ENCODE peak calls at places on chromosomes 13 and 19, in five cellular contexts. One of them, this sample, is unnamed. For H3K9me3, the result is how much of the 10 kb centered on the place peaks cover.

GRCh38 chr13:40192516-40193257 is 473.8 kb downstream of the FOXO1 start:
- DNase-seq in right atrium auricular region: no peak
- DNase-seq in fibroblast of lung: no peak
- DNase-seq in H9: no peak
- DNase-seq in transverse colon: no peak
- DNase-seq in this sample: no peak

GRCh38 chr13:101211261-101211660 is 205.0 kb downstream of the NALCN start:
- DNase-seq in fibroblast of lung: peak
- DNase-seq in right atrium auricular region: no peak
- DNase-seq in H9: no peak
- DNase-seq in transverse colon: no peak
- DNase-seq in this sample: no peak

GRCh38 chr19:610801-611505 is 21.3 kb downstream of the HCN2 start:
- DNase-seq in fibroblast of lung: peak
- DNase-seq in H9: no peak
- DNase-seq in right atrium auricular region: no peak
- DNase-seq in transverse colon: peak
- DNase-seq in this sample: no peak

GRCh38 chr19:41951686-41952172 is 7.4 kb downstream of the RABAC1 start:
- DNase-seq in H9: peak
- DNase-seq in fibroblast of lung: peak
- DNase-seq in right atrium auricular region: peak
- DNase-seq in transverse colon: peak
- DNase-seq in this sample: peak

GRCh38 chr13:51453959-51454703 is 1.3 kb upstream of the INTS6 start:
- DNase-seq in transverse colon: peak
- DNase-seq in fibroblast of lung: peak
- DNase-seq in right atrium auricular region: no peak
- DNase-seq in H9: no peak
- DNase-seq in this sample: no peak

GRCh38 chr19:12639901-12640613 is 26.5 kb downstream of the MAN2B1 start:
- DNase-seq in right atrium auricular region: peak
- DNase-seq in transverse colon: peak
- DNase-seq in H9: peak
- DNase-seq in fibroblast of lung: peak
- DNase-seq in this sample: peak

GRCh38 chr13:39765801-39766463 is 110.5 kb downstream of the COG6 start:
- DNase-seq in right atrium auricular region: no peak
- DNase-seq in transverse colon: peak
- DNase-seq in fibroblast of lung: peak
- DNase-seq in H9: peak
- DNase-seq in this sample: peak

GRCh38 chr13:31739226-31739625 is at the start of gene RXFP2:
- DNase-seq in right atrium auricular region: no peak
- DNase-seq in fibroblast of lung: no peak
- DNase-seq in H9: no peak
- DNase-seq in transverse colon: no peak
- DNase-seq in this sample: no peak

GRCh38 chr13:99196466-99197256 is 4.0 kb upstream of the UBAC2 start:
- DNase-seq in right atrium auricular region: no peak
- DNase-seq in transverse colon: no peak
- DNase-seq in H9: no peak
- DNase-seq in fibroblast of lung: no peak
- DNase-seq in this sample: no peak

GRCh38 chr13:32126298-32126697 is 94.7 kb downstream of the FRY start:
- DNase-seq in transverse colon: no peak
- DNase-seq in H9: no peak
- DNase-seq in fibroblast of lung: peak
- DNase-seq in right atrium auricular region: no peak
- DNase-seq in this sample: no peak

GRCh38 chr19:31127132-31127967 is 221.9 kb downstream of the TSHZ3 start:
- DNase-seq in right atrium auricular region: no peak
- DNase-seq in transverse colon: peak
- DNase-seq in H9: no peak
- DNase-seq in fibroblast of lung: peak
- DNase-seq in this sample: no peak

GRCh38 chr19:51164215-51164614 is 22.1 kb downstream of the SIGLEC7 start:
- DNase-seq in right atrium auricular region: no peak
- DNase-seq in transverse colon: no peak
- DNase-seq in H9: no peak
- DNase-seq in fibroblast of lung: no peak
- DNase-seq in this sample: no peak

GRCh38 chr13:41053384-41053826 is 7.9 kb upstream of the WBP4 start:
- DNase-seq in right atrium auricular region: peak
- DNase-seq in H9: no peak
- DNase-seq in fibroblast of lung: no peak
- DNase-seq in transverse colon: no peak
- DNase-seq in this sample: no peak

GRCh38 chr19:49222011-49222410 is 64.4 kb downstream of the TRPM4 start:
- DNase-seq in transverse colon: no peak
- DNase-seq in fibroblast of lung: no peak
- DNase-seq in H9: no peak
- DNase-seq in right atrium auricular region: no peak
- DNase-seq in this sample: no peak

GRCh38 chr19:52896431-52897148 is 845 bp downstream of the ZNF320 start:
- DNase-seq in H9: peak
- DNase-seq in right atrium auricular region: no peak
- DNase-seq in fibroblast of lung: peak
- DNase-seq in transverse colon: peak
- DNase-seq in this sample: peak

GRCh38 chr13:49220035-49220855 is at the start of gene MLNR:
- DNase-seq in transverse colon: no peak
- DNase-seq in fibroblast of lung: peak
- DNase-seq in H9: peak
- DNase-seq in right atrium auricular region: peak
- DNase-seq in this sample: peak

GRCh38 chr13:27176772-27177171 is 5.2 kb upstream of the USP12 start:
- DNase-seq in H9: no peak
- DNase-seq in fibroblast of lung: no peak
- DNase-seq in transverse colon: no peak
- DNase-seq in right atrium auricular region: no peak
- DNase-seq in this sample: no peak
- H3K27ac ChIP-seq in H9: no peak
- H3K27ac ChIP-seq in fibroblast of lung: no peak
- H3K27ac ChIP-seq in transverse colon: no peak
- H3K27ac ChIP-seq in right atrium auricular region: no peak
- H3K27ac ChIP-seq in this sample: no peak

GRCh38 chr19:43939557-43940260 is 4.6 kb upstream of the ZNF45 start:
- DNase-seq in H9: no peak
- DNase-seq in right atrium auricular region: no peak
- DNase-seq in transverse colon: no peak
- DNase-seq in fibroblast of lung: no peak
- DNase-seq in this sample: no peak

GRCh38 chr19:43940719-43941118 is 5.6 kb upstream of the ZNF45 start:
- DNase-seq in right atrium auricular region: no peak
- DNase-seq in fibroblast of lung: no peak
- DNase-seq in transverse colon: no peak
- DNase-seq in H9: no peak
- DNase-seq in this sample: no peak

GRCh38 chr19:43936219-43936618 is 1.1 kb upstream of the ZNF45 start:
- DNase-seq in fibroblast of lung: no peak
- DNase-seq in H9: no peak
- DNase-seq in transverse colon: no peak
- DNase-seq in right atrium auricular region: no peak
- DNase-seq in this sample: no peak

GRCh38 chr19:43934055-43934984 is 762 bp downstream of the ZNF45 start:
- DNase-seq in right atrium auricular region: no peak
- DNase-seq in transverse colon: no peak
- DNase-seq in H9: no peak
- DNase-seq in fibroblast of lung: peak
- DNase-seq in this sample: no peak

GRCh38 chr19:43934985-43935708 is at the start of gene ZNF45:
- DNase-seq in transverse colon: peak
- DNase-seq in H9: peak
- DNase-seq in right atrium auricular region: peak
- DNase-seq in fibroblast of lung: peak
- DNase-seq in this sample: peak
- TF ChIP-seq CTCF in transverse colon: peak
- TF ChIP-seq CTCF in H9: no peak
- TF ChIP-seq CTCF in right atrium auricular region: no peak
- TF ChIP-seq CTCF in fibroblast of lung: no peak
- TF ChIP-seq CTCF in this sample: no peak

GRCh38 chr19:2845107-2845506 is 3.8 kb downstream of the ZNF555 start:
- DNase-seq in transverse colon: no peak
- DNase-seq in H9: no peak
- DNase-seq in right atrium auricular region: no peak
- DNase-seq in fibroblast of lung: no peak
- DNase-seq in this sample: no peak

GRCh38 chr19:2847507-2847906 is 6.2 kb downstream of the ZNF555 start:
- DNase-seq in fibroblast of lung: no peak
- DNase-seq in transverse colon: no peak
- DNase-seq in H9: no peak
- DNase-seq in right atrium auricular region: no peak
- DNase-seq in this sample: no peak

GRCh38 chr19:2850256-2850925 is 9.1 kb downstream of the ZNF555 start:
- DNase-seq in right atrium auricular region: no peak
- DNase-seq in fibroblast of lung: no peak
- DNase-seq in H9: no peak
- DNase-seq in transverse colon: no peak
- DNase-seq in this sample: no peak

GRCh38 chr19:2846180-2846935 is 5.1 kb downstream of the ZNF555 start:
- DNase-seq in right atrium auricular region: no peak
- DNase-seq in fibroblast of lung: no peak
- DNase-seq in transverse colon: no peak
- DNase-seq in H9: no peak
- DNase-seq in this sample: no peak

DNA sequence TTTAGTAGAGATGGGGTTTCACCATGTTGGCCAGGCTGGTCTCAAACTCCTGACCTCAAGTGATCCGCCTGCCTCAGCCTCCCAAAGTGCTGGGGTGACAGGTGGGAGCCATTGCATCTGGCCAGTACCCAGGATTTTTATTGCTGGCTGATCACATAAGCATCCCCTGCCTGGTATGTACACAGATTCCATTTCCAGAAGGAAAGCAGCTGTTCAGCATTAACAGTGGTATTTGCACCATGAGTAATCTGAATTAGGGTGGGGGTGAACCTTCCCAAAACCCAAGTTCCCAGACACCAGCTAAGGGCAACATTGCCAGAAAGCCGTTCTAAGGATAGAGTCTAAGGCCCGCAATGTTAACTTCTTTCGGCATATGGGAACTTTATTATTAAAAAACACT is 7.3 kb downstream of the ZNF555 start:
- DNase-seq in right atrium auricular region: no peak
- DNase-seq in H9: no peak
- DNase-seq in fibroblast of lung: no peak
- DNase-seq in transverse colon: no peak
- DNase-seq in this sample: no peak
- H3K9me3 ChIP-seq in right atrium auricular region: half or more
- H3K9me3 ChIP-seq in H9: under half
- H3K9me3 ChIP-seq in fibroblast of lung: under half
- H3K9me3 ChIP-seq in transverse colon: under half
- H3K9me3 ChIP-seq in this sample: half or more

DNA sequence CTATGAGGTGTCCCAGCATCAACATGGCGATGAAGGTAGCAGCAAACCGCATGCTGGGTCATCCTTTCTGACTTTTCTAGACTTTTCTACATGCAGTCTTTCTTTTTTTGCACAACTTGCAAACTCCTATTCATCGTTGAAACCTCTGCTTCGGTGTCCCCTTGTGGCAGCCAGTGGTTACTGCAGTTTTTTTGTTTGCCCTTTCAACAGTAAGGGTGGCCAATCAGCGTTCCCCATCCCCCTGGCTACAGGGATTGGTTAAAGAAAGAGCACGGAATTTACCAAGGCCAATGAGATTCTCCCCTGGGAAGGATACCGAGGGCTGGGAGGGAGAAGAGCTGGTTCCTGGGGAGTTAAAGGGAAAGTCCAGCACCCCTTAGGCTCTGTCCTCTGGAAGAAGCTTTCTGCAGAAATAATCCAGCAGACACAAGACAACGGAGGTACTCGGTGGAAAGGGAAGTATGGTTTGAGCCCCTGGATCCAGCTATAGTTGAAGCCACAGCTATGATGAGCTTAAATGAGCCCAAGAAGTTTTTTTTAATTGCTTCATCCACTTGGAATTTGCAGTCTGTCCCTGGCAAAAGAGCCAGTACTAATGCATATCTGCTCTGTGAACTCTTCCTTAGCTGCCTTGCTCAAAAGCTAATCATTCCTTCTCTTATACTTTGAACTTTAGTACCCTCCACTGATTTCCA is 5.6 kb upstream of the LSM4 start:
- DNase-seq in right atrium auricular region: peak
- DNase-seq in fibroblast of lung: peak
- DNase-seq in transverse colon: peak
- DNase-seq in H9: peak
- DNase-seq in this sample: peak
- H3K27ac ChIP-seq in right atrium auricular region: peak
- H3K27ac ChIP-seq in fibroblast of lung: peak
- H3K27ac ChIP-seq in transverse colon: peak
- H3K27ac ChIP-seq in H9: no peak
- H3K27ac ChIP-seq in this sample: peak

GRCh38 chr13:76759877-76760276 is 126.3 kb downstream of the KCTD12 start:
- DNase-seq in H9: no peak
- DNase-seq in right atrium auricular region: no peak
- DNase-seq in transverse colon: no peak
- DNase-seq in fibroblast of lung: peak
- DNase-seq in this sample: no peak
- TF ChIP-seq CTCF in H9: no peak
- TF ChIP-seq CTCF in right atrium auricular region: no peak
- TF ChIP-seq CTCF in transverse colon: no peak
- TF ChIP-seq CTCF in fibroblast of lung: no peak
- TF ChIP-seq CTCF in this sample: no peak

GRCh38 chr19:56919308-56919995 is 78.9 kb upstream of the PEG3 start:
- DNase-seq in transverse colon: no peak
- DNase-seq in fibroblast of lung: no peak
- DNase-seq in H9: no peak
- DNase-seq in right atrium auricular region: no peak
- DNase-seq in this sample: no peak
- H3K9me3 ChIP-seq in transverse colon: under half
- H3K9me3 ChIP-seq in fibroblast of lung: under half
- H3K9me3 ChIP-seq in H9: half or more
- H3K9me3 ChIP-seq in right atrium auricular region: under half
- H3K9me3 ChIP-seq in this sample: under half

GRCh38 chr19:44303305-44303704 is 1.5 kb downstream of the ZNF235 start:
- DNase-seq in right atrium auricular region: no peak
- DNase-seq in H9: no peak
- DNase-seq in transverse colon: no peak
- DNase-seq in fibroblast of lung: no peak
- DNase-seq in this sample: no peak

GRCh38 chr19:44304659-44305193 is at the start of gene ZNF235:
- DNase-seq in H9: peak
- DNase-seq in transverse colon: peak
- DNase-seq in fibroblast of lung: peak
- DNase-seq in right atrium auricular region: peak
- DNase-seq in this sample: peak

GRCh38 chr19:44305457-44305856 is 632 bp upstream of the ZNF235 start:
- DNase-seq in fibroblast of lung: no peak
- DNase-seq in transverse colon: no peak
- DNase-seq in right atrium auricular region: no peak
- DNase-seq in H9: no peak
- DNase-seq in this sample: no peak

GRCh38 chr19:44306283-44306682 is 1.5 kb upstream of the ZNF235 start:
- DNase-seq in transverse colon: no peak
- DNase-seq in H9: no peak
- DNase-seq in right atrium auricular region: no peak
- DNase-seq in fibroblast of lung: no peak
- DNase-seq in this sample: no peak

GRCh38 chr19:44303976-44304568 is 753 bp downstream of the ZNF235 start:
- DNase-seq in right atrium auricular region: peak
- DNase-seq in transverse colon: peak
- DNase-seq in fibroblast of lung: peak
- DNase-seq in H9: no peak
- DNase-seq in this sample: no peak
- H3K27ac ChIP-seq in right atrium auricular region: peak
- H3K27ac ChIP-seq in transverse colon: peak
- H3K27ac ChIP-seq in fibroblast of lung: peak
- H3K27ac ChIP-seq in H9: no peak
- H3K27ac ChIP-seq in this sample: peak